ENCODE peak calls at places on chromosomes 7 and 10, in four cellular contexts. F, D, P and T are unnamed samples.

GRCh38 chr10:672139-672538 is 17.3 kb downstream of the DIP2C start:
- DNase-seq in D (no peak), P (no peak), F (no peak), T (no peak)

GRCh38 chr10:17713133-17713532 is 38.9 kb upstream of the TMEM236 start:
- DNase-seq in P (no peak), F (no peak), D (no peak), T (no peak)

GRCh38 chr10:78579995-78580394 is 488.8 kb upstream of the ZMIZ1 start:
- DNase-seq in P (peak), D (peak), F (no peak), T (peak)

GRCh38 chr10:71878327-71879034 is 27.4 kb upstream of the PSAP start:
- DNase-seq in P (no peak), D (no peak), F (peak), T (no peak)

GRCh38 chr7:42734568-42734967 is 177.3 kb downstream of the C7orf25 start:
- DNase-seq in D (peak), F (no peak), P (no peak), T (no peak)

GRCh38 chr10:89171263-89171872 is 35.7 kb downstream of the CH25H start:
- DNase-seq in P (no peak), F (no peak), D (no peak), T (no peak)

GRCh38 chr7:43758029-43758860 is at the start of gene BLVRA:
- DNase-seq in F (peak), D (peak), P (peak), T (peak)

GRCh38 chr10:91410638-91411367 is 659 bp downstream of the HECTD2 start:
- DNase-seq in P (no peak), D (peak), F (no peak), T (no peak)

GRCh38 chr10:79049931-79050895 is 18.6 kb upstream of the ZMIZ1 start:
- DNase-seq in D (peak), P (peak), F (no peak), T (no peak)

GRCh38 chr10:31700222-31700621 is 228.4 kb downstream of the ARHGAP12 start:
- DNase-seq in F (no peak), D (no peak), P (no peak), T (no peak)

GRCh38 chr7:30788640-30789333 is 17.6 kb downstream of the MINDY4 start:
- DNase-seq in D (no peak), F (no peak), P (no peak), T (no peak)
- H3K27ac ChIP-seq in D (no peak), F (no peak), P (no peak), T (no peak)

DNA sequence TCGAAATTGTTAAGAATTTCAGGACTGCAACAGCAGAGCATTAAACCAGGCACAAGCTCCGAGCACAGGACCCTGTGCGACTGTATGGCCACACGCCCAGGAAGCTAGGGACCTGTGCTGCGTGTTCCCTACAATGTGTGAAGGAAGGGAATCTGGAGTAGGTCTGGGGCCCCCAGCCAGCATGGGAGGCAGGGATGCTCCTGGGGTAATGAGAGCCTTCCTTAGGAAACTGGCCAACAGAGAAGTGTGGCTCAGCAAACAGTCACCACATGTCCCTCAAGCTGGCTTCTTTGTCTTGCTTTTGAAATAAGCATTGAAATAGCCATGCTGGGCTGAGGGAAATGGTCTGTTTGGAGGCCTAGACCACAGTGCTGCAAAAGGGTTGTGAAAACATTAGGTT is 8.2 kb downstream of the BLNK start:
- DNase-seq in F (no peak), D (no peak), P (no peak), T (no peak)
- H3K27ac ChIP-seq in F (no peak), D (no peak), P (no peak), T (no peak)

GRCh38 chr7:20190588-20190987 is 26.6 kb downstream of the MACC1 start:
- DNase-seq in P (no peak), D (no peak), F (no peak), T (no peak)

GRCh38 chr7:20193873-20194272 is 23.3 kb downstream of the MACC1 start:
- DNase-seq in F (no peak), D (no peak), P (no peak), T (no peak)

GRCh38 chr7:20194586-20194985 is 22.6 kb downstream of the MACC1 start:
- DNase-seq in D (no peak), P (no peak), F (no peak), T (no peak)

GRCh38 chr7:20191044-20191867 is 25.9 kb downstream of the MACC1 start:
- DNase-seq in P (no peak), D (no peak), F (no peak), T (no peak)

DNA sequence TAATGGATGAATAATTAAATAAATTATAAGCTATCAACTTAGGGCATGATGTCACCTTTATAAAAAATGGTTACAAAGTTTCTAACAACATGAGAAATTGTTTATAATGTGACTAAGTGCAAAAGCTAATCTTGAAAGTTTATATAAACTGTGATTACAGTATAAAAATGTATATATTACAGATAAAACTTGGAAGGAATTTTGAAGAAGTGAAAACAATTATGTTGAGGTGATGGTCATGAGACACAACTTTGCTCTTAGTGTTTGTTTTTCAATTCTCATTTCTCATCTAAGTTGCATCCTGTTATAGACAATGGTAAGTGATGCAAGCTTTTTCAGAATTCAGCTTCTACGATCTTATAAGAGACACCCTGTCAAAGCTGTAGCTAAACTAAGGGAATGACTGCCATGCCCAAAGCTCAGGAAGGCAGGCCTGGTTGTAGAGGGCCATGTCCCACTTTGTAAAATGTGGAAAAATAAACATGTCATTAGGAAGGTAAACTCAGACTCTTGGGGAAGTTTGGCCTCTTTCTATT is 23.9 kb downstream of the MACC1 start:
- DNase-seq in D (no peak), F (no peak), P (no peak), T (no peak)
- H3K27ac ChIP-seq in D (no peak), F (no peak), P (no peak), T (no peak)

GRCh38 chr7:134820778-134821177 is 41.3 kb downstream of the CALD1 start:
- DNase-seq in F (no peak), D (no peak), P (no peak), T (no peak)
- H3K27ac ChIP-seq in F (no peak), D (no peak), P (no peak), T (no peak)